ENCODE peak calls at places on chromosomes 5 and 9, in nine cellular contexts. L is cardiac fibroblast; Y is GM12864; F is germinal center; J is stimulated activated CD4-positive, alpha-beta T cell treated with anti-CD3 and anti-CD28 coated beads, Interleukin-2, amount 100 ng/mL, for 24 hours; O is aorta; G is heart left ventricle; A is activated CD4-positive, alpha-beta T cell treated with anti-CD3 and anti-CD28 coated beads, Interleukin-2, amount 50 U/mL, for 1 hour; Z is NCI-H2029 treated with DMSO at 0.1 percent for 48 hours. S is an unnamed sample.

GRCh38 chr5:32852535-32852934 is 141.4 kb downstream of the NPR3 start:
- DNase-seq in O (peak), L (peak), Z (no peak), J (no peak), Y (no peak), F (no peak), G (peak), A (no peak), S (peak)

GRCh38 chr5:1367149-1367548 is 22.2 kb upstream of the CLPTM1L start:
- DNase-seq in L (no peak), G (no peak), J (no peak), Y (no peak), F (peak), Z (no peak), O (no peak), A (no peak), S (no peak)

GRCh38 chr9:114968710-114969109 is 38.3 kb upstream of the TNFSF8 start:
- DNase-seq in Y (no peak), G (no peak), F (no peak), Z (no peak), J (no peak), A (no peak), O (no peak), L (peak), S (no peak)

GRCh38 chr5:131163315-131164119 is 1.5 kb downstream of the HINT1 start:
- DNase-seq in L (peak), Y (no peak), O (no peak), A (no peak), Z (no peak), G (no peak), F (no peak), J (no peak), S (peak)

GRCh38 chr9:13952906-13953305 is 361.0 kb downstream of the NFIB start:
- DNase-seq in J (no peak), G (no peak), Y (no peak), A (no peak), F (no peak), Z (no peak), O (no peak), L (no peak), S (no peak)

GRCh38 chr9:95350266-95350665 is 32.8 kb upstream of the FANCC start:
- DNase-seq in L (no peak), O (no peak), Y (no peak), Z (no peak), G (no peak), F (no peak), J (no peak), A (no peak), S (no peak)

GRCh38 chr5:142551242-142552067 is 134.4 kb downstream of the FGF1 start:
- DNase-seq in L (peak), A (no peak), F (no peak), Z (no peak), G (no peak), J (no peak), O (no peak), Y (no peak), S (no peak)

GRCh38 chr5:10279328-10279727 is 28.4 kb downstream of the CMBL start:
- DNase-seq in Z (no peak), L (no peak), J (no peak), F (no peak), G (no peak), A (no peak), O (no peak), Y (no peak), S (no peak)

GRCh38 chr5:76641514-76642120 is 18.4 kb upstream of the F2RL2 start:
- DNase-seq in F (peak), Z (peak), O (no peak), G (peak), J (peak), Y (no peak), L (peak), A (peak), S (peak)

S was measured in ACHN.